ENCODE peak calls at places on chromosomes 1 and 21, in ten cellular contexts. One of them, this sample, is unnamed.

GRCh38 chr1:109762821-109763645 is 690 bp downstream of the EPS8L3 start:
- DNase-seq in brain microvascular endothelial cell: peak; percentile 25
- DNase-seq in fibroblast of mammary gland: peak; percentile 73
- DNase-seq in tibial nerve: no peak
- DNase-seq in lower leg skin: no peak
- DNase-seq in adrenal gland: peak; percentile 17
- DNase-seq in nephron progenitor cell: no peak
- DNase-seq in PC-3: peak; percentile 53
- DNase-seq in GM13976: no peak
- DNase-seq in kidney epithelial cell: no peak
- DNase-seq in this sample: no peak

GRCh38 chr1:229380514-229381160 is 37.8 kb upstream of the CCSAP start:
- DNase-seq in adrenal gland: no peak
- DNase-seq in brain microvascular endothelial cell: no peak
- DNase-seq in GM13976: no peak
- DNase-seq in fibroblast of mammary gland: no peak
- DNase-seq in tibial nerve: no peak
- DNase-seq in nephron progenitor cell: no peak
- DNase-seq in kidney epithelial cell: no peak
- DNase-seq in lower leg skin: no peak
- DNase-seq in PC-3: no peak
- DNase-seq in this sample: no peak

GRCh38 chr1:154983776-154984466 is 777 bp downstream of the FLAD1 start:
- DNase-seq in kidney epithelial cell: no peak
- DNase-seq in lower leg skin: no peak
- DNase-seq in adrenal gland: no peak
- DNase-seq in GM13976: no peak
- DNase-seq in brain microvascular endothelial cell: no peak
- DNase-seq in fibroblast of mammary gland: no peak
- DNase-seq in nephron progenitor cell: no peak
- DNase-seq in tibial nerve: no peak
- DNase-seq in PC-3: peak; percentile 33
- DNase-seq in this sample: no peak

GRCh38 chr1:81876901-81877750 is 76.4 kb downstream of the ADGRL2 start:
- DNase-seq in lower leg skin: no peak
- DNase-seq in PC-3: no peak
- DNase-seq in GM13976: no peak
- DNase-seq in nephron progenitor cell: no peak
- DNase-seq in tibial nerve: no peak
- DNase-seq in fibroblast of mammary gland: peak; percentile 60
- DNase-seq in adrenal gland: no peak
- DNase-seq in brain microvascular endothelial cell: peak; percentile 33
- DNase-seq in kidney epithelial cell: peak; percentile 7
- DNase-seq in this sample: no peak

GRCh38 chr1:221794079-221794670 is 52.3 kb upstream of the DUSP10 start:
- DNase-seq in GM13976: peak; percentile 39
- DNase-seq in adrenal gland: no peak
- DNase-seq in fibroblast of mammary gland: peak; percentile 42
- DNase-seq in brain microvascular endothelial cell: no peak
- DNase-seq in kidney epithelial cell: peak; percentile 34
- DNase-seq in lower leg skin: no peak
- DNase-seq in nephron progenitor cell: no peak
- DNase-seq in tibial nerve: no peak
- DNase-seq in PC-3: no peak
- DNase-seq in this sample: peak; percentile 74

GRCh38 chr1:169392406-169392805 is 24.4 kb downstream of the BLZF1 start:
- DNase-seq in adrenal gland: no peak
- DNase-seq in PC-3: no peak
- DNase-seq in tibial nerve: no peak
- DNase-seq in lower leg skin: no peak
- DNase-seq in brain microvascular endothelial cell: no peak
- DNase-seq in kidney epithelial cell: no peak
- DNase-seq in nephron progenitor cell: no peak
- DNase-seq in fibroblast of mammary gland: no peak
- DNase-seq in GM13976: no peak
- DNase-seq in this sample: no peak

GRCh38 chr1:53306168-53306567 is 21.7 kb downstream of the LRP8 start:
- DNase-seq in GM13976: no peak
- DNase-seq in kidney epithelial cell: no peak
- DNase-seq in lower leg skin: no peak
- DNase-seq in PC-3: no peak
- DNase-seq in tibial nerve: no peak
- DNase-seq in adrenal gland: no peak
- DNase-seq in brain microvascular endothelial cell: no peak
- DNase-seq in nephron progenitor cell: no peak
- DNase-seq in fibroblast of mammary gland: no peak
- DNase-seq in this sample: no peak

GRCh38 chr21:42598159-42598735 is 55.2 kb upstream of the PDE9A start:
- DNase-seq in adrenal gland: no peak
- DNase-seq in GM13976: no peak
- DNase-seq in brain microvascular endothelial cell: no peak
- DNase-seq in fibroblast of mammary gland: no peak
- DNase-seq in tibial nerve: no peak
- DNase-seq in nephron progenitor cell: no peak
- DNase-seq in kidney epithelial cell: no peak
- DNase-seq in PC-3: no peak
- DNase-seq in lower leg skin: no peak
- DNase-seq in this sample: no peak

GRCh38 chr21:43778469-43779335 is 2.6 kb upstream of the CSTB start:
- DNase-seq in fibroblast of mammary gland: no peak
- DNase-seq in brain microvascular endothelial cell: no peak
- DNase-seq in PC-3: peak; percentile 97
- DNase-seq in adrenal gland: no peak
- DNase-seq in lower leg skin: no peak
- DNase-seq in kidney epithelial cell: no peak
- DNase-seq in nephron progenitor cell: no peak
- DNase-seq in GM13976: no peak
- DNase-seq in tibial nerve: no peak
- DNase-seq in this sample: no peak

GRCh38 chr21:43775190-43775589 is 918 bp downstream of the CSTB start:
- DNase-seq in kidney epithelial cell: no peak
- DNase-seq in nephron progenitor cell: no peak
- DNase-seq in fibroblast of mammary gland: no peak
- DNase-seq in GM13976: no peak
- DNase-seq in adrenal gland: no peak
- DNase-seq in PC-3: no peak
- DNase-seq in brain microvascular endothelial cell: no peak
- DNase-seq in tibial nerve: no peak
- DNase-seq in lower leg skin: no peak
- DNase-seq in this sample: no peak

GRCh38 chr21:43777953-43778352 is 1.8 kb upstream of the CSTB start:
- DNase-seq in PC-3: no peak
- DNase-seq in adrenal gland: no peak
- DNase-seq in brain microvascular endothelial cell: no peak
- DNase-seq in tibial nerve: no peak
- DNase-seq in lower leg skin: no peak
- DNase-seq in kidney epithelial cell: no peak
- DNase-seq in fibroblast of mammary gland: no peak
- DNase-seq in nephron progenitor cell: no peak
- DNase-seq in GM13976: no peak
- DNase-seq in this sample: no peak

GRCh38 chr21:43774163-43774562 is 1.9 kb downstream of the CSTB start:
- DNase-seq in fibroblast of mammary gland: no peak
- DNase-seq in brain microvascular endothelial cell: no peak
- DNase-seq in tibial nerve: no peak
- DNase-seq in lower leg skin: no peak
- DNase-seq in kidney epithelial cell: no peak
- DNase-seq in GM13976: no peak
- DNase-seq in nephron progenitor cell: no peak
- DNase-seq in adrenal gland: no peak
- DNase-seq in PC-3: no peak
- DNase-seq in this sample: no peak

DNA sequence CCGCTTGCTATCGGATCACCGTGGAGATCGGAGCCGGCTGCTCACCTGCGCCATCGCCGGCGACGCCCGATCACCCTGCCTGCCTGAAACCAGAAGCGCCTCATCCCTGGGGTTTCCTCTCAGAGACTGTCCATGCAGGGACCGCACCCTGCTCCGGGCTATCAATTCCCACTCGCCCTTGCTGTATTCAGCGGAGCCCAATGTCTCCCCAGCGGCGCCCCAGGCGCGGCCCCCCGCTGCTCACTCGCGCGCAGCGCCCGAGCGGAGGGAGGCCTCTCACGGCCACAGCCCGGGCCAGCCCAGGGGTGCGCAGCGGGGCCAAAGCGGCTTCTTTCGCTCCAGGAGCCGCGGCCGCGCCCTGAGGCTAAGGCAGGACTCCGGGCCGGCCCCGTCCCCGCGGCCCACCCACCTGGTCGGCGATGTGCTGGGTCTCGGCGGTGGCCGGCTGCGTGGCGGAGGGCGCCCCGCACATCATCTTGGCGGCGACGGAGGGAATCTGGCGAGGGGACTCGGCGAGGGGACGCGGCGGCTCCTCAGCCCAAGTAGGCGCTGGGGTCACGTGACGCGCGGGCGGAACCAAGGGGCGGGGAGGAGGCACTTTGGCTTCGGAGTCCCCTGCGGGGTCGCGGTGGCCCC is at the start of gene CSTB:
- DNase-seq in PC-3: peak; percentile 31
- DNase-seq in tibial nerve: peak; percentile 88
- DNase-seq in fibroblast of mammary gland: no peak
- DNase-seq in kidney epithelial cell: no peak
- DNase-seq in brain microvascular endothelial cell: no peak
- DNase-seq in adrenal gland: peak; percentile 82
- DNase-seq in GM13976: peak; percentile 90
- DNase-seq in nephron progenitor cell: peak; percentile 93
- DNase-seq in lower leg skin: peak; percentile 82
- DNase-seq in this sample: peak; percentile 84
- TF ChIP-seq CTCF in PC-3: no peak
- TF ChIP-seq CTCF in tibial nerve: no peak
- TF ChIP-seq CTCF in fibroblast of mammary gland: no peak
- TF ChIP-seq CTCF in kidney epithelial cell: no peak
- TF ChIP-seq CTCF in brain microvascular endothelial cell: peak; percentile 5
- TF ChIP-seq CTCF in adrenal gland: no peak
- TF ChIP-seq CTCF in GM13976: no peak
- TF ChIP-seq CTCF in nephron progenitor cell: no peak
- TF ChIP-seq CTCF in lower leg skin: no peak
- TF ChIP-seq CTCF in this sample: no peak

DNA sequence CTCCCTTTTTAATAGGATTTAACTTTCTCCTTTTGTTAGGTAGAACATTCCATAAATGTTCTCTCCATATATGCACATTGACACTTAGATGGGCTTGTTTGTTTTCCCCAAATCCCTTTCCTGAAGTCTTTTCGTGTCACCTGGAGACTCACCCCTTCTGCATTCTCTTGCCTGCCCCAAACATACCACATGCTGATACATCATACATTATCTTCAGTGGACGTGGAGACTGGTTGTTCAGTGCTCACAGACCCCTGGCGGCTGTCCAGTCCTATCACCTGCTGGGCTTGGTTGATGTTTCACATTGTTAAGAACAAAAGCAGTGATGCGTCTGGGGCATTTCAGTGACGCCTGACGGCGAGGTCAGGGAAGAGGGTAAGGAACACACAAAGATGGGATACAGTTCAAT is 22.2 kb downstream of the FMOD start:
- DNase-seq in GM13976: no peak
- DNase-seq in kidney epithelial cell: peak; percentile 51
- DNase-seq in nephron progenitor cell: no peak
- DNase-seq in brain microvascular endothelial cell: peak; percentile 47
- DNase-seq in adrenal gland: no peak
- DNase-seq in PC-3: peak; percentile 21
- DNase-seq in fibroblast of mammary gland: no peak
- DNase-seq in lower leg skin: no peak
- DNase-seq in tibial nerve: no peak
- DNase-seq in this sample: no peak
- TF ChIP-seq CTCF in GM13976: no peak
- TF ChIP-seq CTCF in kidney epithelial cell: peak; percentile 21
- TF ChIP-seq CTCF in nephron progenitor cell: peak; percentile 16
- TF ChIP-seq CTCF in brain microvascular endothelial cell: peak; percentile 18
- TF ChIP-seq CTCF in adrenal gland: no peak
- TF ChIP-seq CTCF in PC-3: no peak
- TF ChIP-seq CTCF in fibroblast of mammary gland: no peak
- TF ChIP-seq CTCF in lower leg skin: no peak
- TF ChIP-seq CTCF in tibial nerve: no peak
- TF ChIP-seq CTCF in this sample: no peak

GRCh38 chr1:46194641-46195179 is 3.5 kb downstream of the POMGNT1 start:
- DNase-seq in lower leg skin: no peak
- DNase-seq in PC-3: no peak
- DNase-seq in GM13976: no peak
- DNase-seq in kidney epithelial cell: no peak
- DNase-seq in adrenal gland: no peak
- DNase-seq in brain microvascular endothelial cell: no peak
- DNase-seq in fibroblast of mammary gland: no peak
- DNase-seq in tibial nerve: no peak
- DNase-seq in nephron progenitor cell: no peak
- DNase-seq in this sample: no peak

GRCh38 chr1:46191033-46191701 is 7.1 kb downstream of the POMGNT1 start:
- DNase-seq in lower leg skin: no peak
- DNase-seq in GM13976: no peak
- DNase-seq in PC-3: no peak
- DNase-seq in tibial nerve: no peak
- DNase-seq in kidney epithelial cell: no peak
- DNase-seq in adrenal gland: no peak
- DNase-seq in nephron progenitor cell: no peak
- DNase-seq in fibroblast of mammary gland: no peak
- DNase-seq in brain microvascular endothelial cell: peak; percentile 18
- DNase-seq in this sample: no peak

GRCh38 chr1:46196609-46197008 is 1.6 kb downstream of the POMGNT1 start:
- DNase-seq in lower leg skin: no peak
- DNase-seq in brain microvascular endothelial cell: no peak
- DNase-seq in nephron progenitor cell: no peak
- DNase-seq in adrenal gland: no peak
- DNase-seq in tibial nerve: no peak
- DNase-seq in GM13976: no peak
- DNase-seq in fibroblast of mammary gland: no peak
- DNase-seq in kidney epithelial cell: no peak
- DNase-seq in PC-3: no peak
- DNase-seq in this sample: no peak

GRCh38 chr1:46197551-46198025 is 646 bp downstream of the POMGNT1 start:
- DNase-seq in GM13976: no peak
- DNase-seq in adrenal gland: no peak
- DNase-seq in lower leg skin: no peak
- DNase-seq in nephron progenitor cell: no peak
- DNase-seq in fibroblast of mammary gland: no peak
- DNase-seq in PC-3: no peak
- DNase-seq in kidney epithelial cell: no peak
- DNase-seq in tibial nerve: no peak
- DNase-seq in brain microvascular endothelial cell: no peak
- DNase-seq in this sample: no peak

DNA sequence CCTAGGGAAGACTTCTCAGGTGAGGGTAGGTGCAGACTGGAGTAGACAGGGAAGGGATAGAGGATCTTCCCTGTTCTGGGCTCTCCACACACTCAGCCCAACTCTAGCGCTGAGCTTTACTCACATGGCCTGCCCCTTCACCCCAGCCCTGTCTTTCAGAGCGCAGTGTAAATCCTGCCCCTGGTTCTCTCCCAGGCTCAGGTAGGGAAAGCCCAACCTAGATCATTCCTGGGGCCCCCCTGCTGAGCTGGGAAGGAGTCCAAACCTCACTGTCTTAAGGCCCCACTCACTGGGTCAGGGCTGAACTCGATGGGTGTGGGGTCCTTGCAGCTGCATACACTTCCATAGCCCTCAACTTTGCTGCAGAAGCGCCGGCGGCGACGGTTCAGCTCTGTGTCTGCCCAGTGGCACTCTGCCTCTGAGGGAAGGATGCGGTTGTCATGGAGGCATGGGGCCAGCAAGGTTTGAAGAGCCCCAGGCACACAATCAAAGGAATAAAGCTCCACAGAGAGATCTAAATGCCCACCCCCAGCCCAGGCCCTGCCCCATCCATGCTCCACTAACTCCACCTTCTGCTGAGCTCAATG is 4.2 kb downstream of the POMGNT1 start:
- DNase-seq in brain microvascular endothelial cell: no peak
- DNase-seq in adrenal gland: no peak
- DNase-seq in kidney epithelial cell: no peak
- DNase-seq in GM13976: no peak
- DNase-seq in lower leg skin: no peak
- DNase-seq in PC-3: no peak
- DNase-seq in fibroblast of mammary gland: no peak
- DNase-seq in nephron progenitor cell: no peak
- DNase-seq in tibial nerve: no peak
- DNase-seq in this sample: no peak
- TF ChIP-seq CTCF in brain microvascular endothelial cell: no peak
- TF ChIP-seq CTCF in adrenal gland: no peak
- TF ChIP-seq CTCF in kidney epithelial cell: no peak
- TF ChIP-seq CTCF in GM13976: no peak
- TF ChIP-seq CTCF in lower leg skin: no peak
- TF ChIP-seq CTCF in PC-3: no peak
- TF ChIP-seq CTCF in fibroblast of mammary gland: no peak
- TF ChIP-seq CTCF in nephron progenitor cell: no peak
- TF ChIP-seq CTCF in tibial nerve: no peak
- TF ChIP-seq CTCF in this sample: no peak

DNA sequence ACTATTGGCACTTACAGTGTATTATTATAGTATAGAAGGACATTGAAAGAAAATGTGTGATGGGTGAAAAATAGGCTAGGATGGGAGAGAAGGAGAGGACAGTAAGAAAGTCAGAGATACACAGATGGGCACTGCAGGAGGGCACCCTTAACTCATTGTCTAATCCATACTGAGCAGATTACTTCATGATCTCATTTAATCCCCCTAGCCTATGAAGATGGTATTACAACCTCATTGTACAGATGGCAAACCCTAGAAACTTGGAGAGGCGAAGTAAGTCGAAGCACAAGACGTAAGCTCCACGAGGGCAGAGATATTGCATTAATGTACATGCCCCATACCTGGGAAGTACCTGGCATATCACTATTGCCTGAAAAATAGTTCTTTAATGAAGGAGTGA is 346.9 kb upstream of the DAB1 start:
- DNase-seq in adrenal gland: no peak
- DNase-seq in PC-3: peak; percentile 22
- DNase-seq in nephron progenitor cell: no peak
- DNase-seq in kidney epithelial cell: no peak
- DNase-seq in tibial nerve: no peak
- DNase-seq in brain microvascular endothelial cell: no peak
- DNase-seq in lower leg skin: no peak
- DNase-seq in GM13976: no peak
- DNase-seq in fibroblast of mammary gland: peak; percentile 18
- DNase-seq in this sample: no peak
- TF ChIP-seq CTCF in adrenal gland: no peak
- TF ChIP-seq CTCF in PC-3: peak; percentile 26
- TF ChIP-seq CTCF in nephron progenitor cell: peak; percentile 45
- TF ChIP-seq CTCF in kidney epithelial cell: peak; percentile 33
- TF ChIP-seq CTCF in tibial nerve: no peak
- TF ChIP-seq CTCF in brain microvascular endothelial cell: peak; percentile 40
- TF ChIP-seq CTCF in lower leg skin: no peak
- TF ChIP-seq CTCF in GM13976: no peak
- TF ChIP-seq CTCF in fibroblast of mammary gland: peak; percentile 41
- TF ChIP-seq CTCF in this sample: peak; percentile 41

This sample was measured in GM06990.